ENCODE peak calls at places on chromosomes 12 and 14, in eight cellular contexts. E, N, X, G, B, Y, O and A are unnamed samples.

GRCh38 chr12:103779410-103780092 is 61.5 kb downstream of the NT5DC3 start:
- DNase-seq in E (no peak), N (no peak), X (peak), G (no peak), B (no peak), Y (no peak), O (peak), A (peak)

GRCh38 chr12:114136656-114137055 is 170.5 kb upstream of the RBM19 start:
- DNase-seq in E (no peak), N (no peak), X (no peak), G (no peak), B (no peak), Y (no peak), O (no peak), A (no peak)

GRCh38 chr14:105042813-105043212 is 21.9 kb upstream of the CDCA4 start:
- DNase-seq in E (no peak), N (no peak), X (no peak), G (no peak), B (no peak), Y (no peak), O (no peak), A (no peak)

GRCh38 chr12:79978692-79979091 is 43.8 kb upstream of the PPP1R12A start:
- DNase-seq in E (no peak), N (no peak), X (no peak), G (no peak), B (no peak), Y (no peak), O (no peak), A (no peak)

GRCh38 chr12:29066061-29066588 is 83.0 kb upstream of the FAR2 start:
- DNase-seq in E (peak), N (no peak), X (no peak), G (peak), B (no peak), Y (no peak), O (peak), A (peak)

GRCh38 chr12:110906516-110906915 is 13.9 kb downstream of the MYL2 start:
- DNase-seq in E (no peak), N (no peak), X (no peak), G (no peak), B (no peak), Y (no peak), O (no peak), A (no peak)

GRCh38 chr12:80491176-80491575 is 47.1 kb downstream of the PTPRQ start:
- DNase-seq in E (no peak), N (no peak), X (no peak), G (no peak), B (no peak), Y (no peak), O (no peak), A (no peak)

GRCh38 chr12:47832263-47832933 is 12.7 kb upstream of the HDAC7 start:
- DNase-seq in E (no peak), N (no peak), X (no peak), G (no peak), B (peak), Y (no peak), O (no peak), A (no peak)

GRCh38 chr12:126668538-126668937 is 1598.4 kb upstream of the TMEM132C start:
- DNase-seq in E (peak), N (no peak), X (no peak), G (peak), B (no peak), Y (no peak), O (peak), A (no peak)

GRCh38 chr12:6434205-6435180 is 10.3 kb upstream of the CD27 start:
- DNase-seq in E (no peak), N (no peak), X (no peak), G (no peak), B (no peak), Y (no peak), O (no peak), A (no peak)

GRCh38 chr14:101713641-101714349 is 47.7 kb upstream of the PPP2R5C start:
- DNase-seq in E (no peak), N (no peak), X (no peak), G (no peak), B (no peak), Y (no peak), O (no peak), A (no peak)

GRCh38 chr12:21526721-21527345 is 737 bp downstream of the SPX start:
- DNase-seq in E (no peak), N (no peak), X (peak), G (no peak), B (no peak), Y (no peak), O (no peak), A (no peak)

GRCh38 chr14:94769413-94770250 is at the start of gene GSC:
- DNase-seq in E (peak), N (peak), X (peak), G (peak), B (no peak), Y (no peak), O (peak), A (no peak)

GRCh38 chr14:87434680-87435079 is 558.3 kb downstream of the GALC start:
- DNase-seq in E (no peak), N (no peak), X (no peak), G (no peak), B (no peak), Y (no peak), O (no peak), A (no peak)

GRCh38 chr12:7512528-7512927 is 9.0 kb upstream of the CD163 start:
- DNase-seq in E (peak), N (no peak), X (peak), G (peak), B (no peak), Y (no peak), O (peak), A (no peak)

GRCh38 chr12:85016423-85016822 is 19.7 kb downstream of the TSPAN19 start:
- DNase-seq in E (peak), N (no peak), X (peak), G (peak), B (no peak), Y (no peak), O (peak), A (no peak)

GRCh38 chr14:105492966-105493871 is 2.2 kb downstream of the TEDC1 start:
- DNase-seq in E (no peak), N (no peak), X (no peak), G (no peak), B (no peak), Y (no peak), O (no peak), A (no peak)

GRCh38 chr14:93732524-93732923 is 55.8 kb downstream of the PRIMA1 start:
- DNase-seq in E (no peak), N (no peak), X (no peak), G (no peak), B (no peak), Y (no peak), O (no peak), A (no peak)

GRCh38 chr14:90551070-90551704 is 154.4 kb downstream of the CALM1 start:
- DNase-seq in E (no peak), N (no peak), X (no peak), G (peak), B (no peak), Y (no peak), O (peak), A (no peak)

GRCh38 chr12:42539696-42540095 is 49.9 kb downstream of the PRICKLE1 start:
- DNase-seq in E (no peak), N (no peak), X (no peak), G (peak), B (no peak), Y (no peak), O (no peak), A (no peak)

GRCh38 chr14:79997509-79998210 is 213.6 kb downstream of the DIO2 start:
- DNase-seq in E (peak), N (no peak), X (no peak), G (no peak), B (no peak), Y (no peak), O (no peak), A (no peak)

GRCh38 chr12:39064712-39065111 is 159.3 kb upstream of the CPNE8 start:
- DNase-seq in E (no peak), N (no peak), X (no peak), G (no peak), B (no peak), Y (no peak), O (no peak), A (no peak)

GRCh38 chr12:109192358-109192757 is 76.0 kb downstream of the ACACB start:
- DNase-seq in E (peak), N (no peak), X (peak), G (peak), B (no peak), Y (no peak), O (peak), A (no peak)

GRCh38 chr12:78938341-78939084 is 73.9 kb downstream of the SYT1 start:
- DNase-seq in E (peak), N (no peak), X (no peak), G (no peak), B (no peak), Y (no peak), O (no peak), A (no peak)

GRCh38 chr12:21828779-21829178 is 54.3 kb upstream of the KCNJ8 start:
- DNase-seq in E (no peak), N (no peak), X (no peak), G (peak), B (no peak), Y (no peak), O (no peak), A (no peak)

GRCh38 chr14:96166475-96167223 is 38.0 kb upstream of the BDKRB2 start:
- DNase-seq in E (no peak), N (no peak), X (no peak), G (no peak), B (no peak), Y (no peak), O (peak), A (no peak)